ENCODE peak calls at places on chromosomes 2 and 18, in eight cellular contexts. One of them, this sample, is unnamed.

GRCh38 chr2:201180010-201180409 is 2.9 kb upstream of the CASP10 start:
- DNase-seq in prostate gland: no peak
- DNase-seq in IMR-90: no peak
- DNase-seq in AG04449: no peak
- DNase-seq in A549: no peak
- DNase-seq in GM12878: no peak
- DNase-seq in left ventricle myocardium inferior: no peak
- DNase-seq in fibroblast of mammary gland: peak; percentile 8
- DNase-seq in this sample: no peak

GRCh38 chr2:74845217-74845751 is 11.4 kb downstream of the HK2 start:
- DNase-seq in prostate gland: peak; percentile 95
- DNase-seq in IMR-90: peak; percentile 94
- DNase-seq in AG04449: peak; percentile 52
- DNase-seq in A549: peak; percentile 55
- DNase-seq in GM12878: no peak
- DNase-seq in left ventricle myocardium inferior: peak; percentile 69
- DNase-seq in fibroblast of mammary gland: peak; percentile 94
- DNase-seq in this sample: peak; percentile 91

GRCh38 chr2:85705680-85706039 is 11.5 kb downstream of the GNLY start:
- DNase-seq in prostate gland: no peak
- DNase-seq in IMR-90: peak; percentile 99
- DNase-seq in AG04449: peak; percentile 79
- DNase-seq in A549: no peak
- DNase-seq in GM12878: no peak
- DNase-seq in left ventricle myocardium inferior: no peak
- DNase-seq in fibroblast of mammary gland: peak; percentile 99
- DNase-seq in this sample: peak; percentile 65

GRCh38 chr2:127526940-127527804 is 883 bp upstream of the IWS1 start:
- DNase-seq in prostate gland: peak; percentile 71
- DNase-seq in IMR-90: no peak
- DNase-seq in AG04449: no peak
- DNase-seq in A549: peak; percentile 26
- DNase-seq in GM12878: no peak
- DNase-seq in left ventricle myocardium inferior: no peak
- DNase-seq in fibroblast of mammary gland: no peak
- DNase-seq in this sample: no peak

GRCh38 chr2:72959554-72959953 is 42.2 kb downstream of the EMX1 start:
- DNase-seq in prostate gland: no peak
- DNase-seq in IMR-90: no peak
- DNase-seq in AG04449: no peak
- DNase-seq in A549: no peak
- DNase-seq in GM12878: no peak
- DNase-seq in left ventricle myocardium inferior: no peak
- DNase-seq in fibroblast of mammary gland: no peak
- DNase-seq in this sample: no peak

GRCh38 chr2:49936965-49937364 is 782.6 kb upstream of the FSHR start:
- DNase-seq in prostate gland: no peak
- DNase-seq in IMR-90: no peak
- DNase-seq in AG04449: no peak
- DNase-seq in A549: no peak
- DNase-seq in GM12878: no peak
- DNase-seq in left ventricle myocardium inferior: no peak
- DNase-seq in fibroblast of mammary gland: no peak
- DNase-seq in this sample: no peak

GRCh38 chr2:127479219-127479825 is 47.0 kb downstream of the IWS1 start:
- DNase-seq in prostate gland: no peak
- DNase-seq in IMR-90: peak; percentile 73
- DNase-seq in AG04449: no peak
- DNase-seq in A549: peak; percentile 31
- DNase-seq in GM12878: peak; percentile 11
- DNase-seq in left ventricle myocardium inferior: no peak
- DNase-seq in fibroblast of mammary gland: peak; percentile 75
- DNase-seq in this sample: peak; percentile 59

GRCh38 chr18:12989397-12990127 is 1.6 kb upstream of the CEP192 start:
- DNase-seq in prostate gland: no peak
- DNase-seq in IMR-90: no peak
- DNase-seq in AG04449: no peak
- DNase-seq in A549: no peak
- DNase-seq in GM12878: no peak
- DNase-seq in left ventricle myocardium inferior: no peak
- DNase-seq in fibroblast of mammary gland: no peak
- DNase-seq in this sample: no peak

GRCh38 chr18:79962835-79963657 is 1.4 kb upstream of the HSBP1L1 start:
- DNase-seq in prostate gland: no peak
- DNase-seq in IMR-90: no peak
- DNase-seq in AG04449: no peak
- DNase-seq in A549: no peak
- DNase-seq in GM12878: peak; percentile 84
- DNase-seq in left ventricle myocardium inferior: no peak
- DNase-seq in fibroblast of mammary gland: no peak
- DNase-seq in this sample: no peak

GRCh38 chr18:50711401-50711800 is 108.4 kb downstream of the MRO start:
- DNase-seq in prostate gland: no peak
- DNase-seq in IMR-90: no peak
- DNase-seq in AG04449: no peak
- DNase-seq in A549: no peak
- DNase-seq in GM12878: no peak
- DNase-seq in left ventricle myocardium inferior: no peak
- DNase-seq in fibroblast of mammary gland: no peak
- DNase-seq in this sample: no peak

GRCh38 chr2:110804915-110805314 is 72.5 kb downstream of the ACOXL start:
- DNase-seq in prostate gland: no peak
- DNase-seq in IMR-90: no peak
- DNase-seq in AG04449: no peak
- DNase-seq in A549: no peak
- DNase-seq in GM12878: peak; percentile 66
- DNase-seq in left ventricle myocardium inferior: no peak
- DNase-seq in fibroblast of mammary gland: no peak
- DNase-seq in this sample: no peak

GRCh38 chr2:33275689-33276444 is 200.6 kb upstream of the RASGRP3 start:
- DNase-seq in prostate gland: no peak
- DNase-seq in IMR-90: peak; percentile 96
- DNase-seq in AG04449: no peak
- DNase-seq in A549: peak; percentile 93
- DNase-seq in GM12878: no peak
- DNase-seq in left ventricle myocardium inferior: peak; percentile 28
- DNase-seq in fibroblast of mammary gland: peak; percentile 97
- DNase-seq in this sample: peak; percentile 58

GRCh38 chr2:12350821-12351220 is 365.9 kb upstream of the TRIB2 start:
- DNase-seq in prostate gland: no peak
- DNase-seq in IMR-90: no peak
- DNase-seq in AG04449: no peak
- DNase-seq in A549: no peak
- DNase-seq in GM12878: no peak
- DNase-seq in left ventricle myocardium inferior: no peak
- DNase-seq in fibroblast of mammary gland: no peak
- DNase-seq in this sample: no peak

GRCh38 chr2:24833821-24834732 is 40.9 kb downstream of the CENPO start:
- DNase-seq in prostate gland: no peak
- DNase-seq in IMR-90: no peak
- DNase-seq in AG04449: no peak
- DNase-seq in A549: no peak
- DNase-seq in GM12878: no peak
- DNase-seq in left ventricle myocardium inferior: no peak
- DNase-seq in fibroblast of mammary gland: no peak
- DNase-seq in this sample: no peak

GRCh38 chr2:79554899-79555298 is 42.0 kb downstream of the CTNNA2 start:
- DNase-seq in prostate gland: no peak
- DNase-seq in IMR-90: no peak
- DNase-seq in AG04449: no peak
- DNase-seq in A549: no peak
- DNase-seq in GM12878: no peak
- DNase-seq in left ventricle myocardium inferior: no peak
- DNase-seq in fibroblast of mammary gland: no peak
- DNase-seq in this sample: no peak

GRCh38 chr2:104872866-104873688 is 19.2 kb downstream of the POU3F3 start:
- DNase-seq in prostate gland: peak; percentile 56
- DNase-seq in IMR-90: peak; percentile 37
- DNase-seq in AG04449: no peak
- DNase-seq in A549: peak; percentile 70
- DNase-seq in GM12878: no peak
- DNase-seq in left ventricle myocardium inferior: peak; percentile 29
- DNase-seq in fibroblast of mammary gland: peak; percentile 72
- DNase-seq in this sample: peak; percentile 58

GRCh38 chr2:73931531-73932500 is 5.1 kb downstream of the DGUOK start:
- DNase-seq in prostate gland: no peak
- DNase-seq in IMR-90: peak; percentile 69
- DNase-seq in AG04449: no peak
- DNase-seq in A549: no peak
- DNase-seq in GM12878: no peak
- DNase-seq in left ventricle myocardium inferior: no peak
- DNase-seq in fibroblast of mammary gland: peak; percentile 89
- DNase-seq in this sample: peak; percentile 38

GRCh38 chr2:70300771-70301343 is 1.0 kb downstream of the FAM136A start:
- DNase-seq in prostate gland: no peak
- DNase-seq in IMR-90: no peak
- DNase-seq in AG04449: no peak
- DNase-seq in A549: no peak
- DNase-seq in GM12878: no peak
- DNase-seq in left ventricle myocardium inferior: no peak
- DNase-seq in fibroblast of mammary gland: no peak
- DNase-seq in this sample: no peak
- TF ChIP-seq CTCF in prostate gland: no peak
- TF ChIP-seq CTCF in IMR-90: no peak
- TF ChIP-seq CTCF in AG04449: no peak
- TF ChIP-seq CTCF in A549: no peak
- TF ChIP-seq CTCF in GM12878: no peak
- TF ChIP-seq CTCF in left ventricle myocardium inferior: no peak
- TF ChIP-seq CTCF in fibroblast of mammary gland: no peak
- TF ChIP-seq CTCF in this sample: peak; percentile 54

DNA sequence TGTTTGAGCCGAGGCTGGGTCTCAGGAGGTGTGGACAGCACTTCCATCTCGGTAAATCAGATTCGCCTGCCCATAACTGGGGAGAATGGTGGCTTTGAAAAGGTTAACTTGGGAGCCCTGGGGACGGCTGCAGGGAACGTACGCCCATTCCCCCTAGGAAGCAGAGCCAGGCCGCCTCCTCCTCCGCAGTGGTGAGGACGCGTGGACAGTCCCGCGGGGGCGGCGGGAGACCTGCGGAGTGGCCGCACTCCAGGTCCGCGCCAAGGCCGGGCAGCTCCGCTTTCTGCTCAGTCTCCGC is 845 bp upstream of the MYCN start:
- DNase-seq in prostate gland: peak; percentile 52
- DNase-seq in IMR-90: no peak
- DNase-seq in AG04449: no peak
- DNase-seq in A549: peak; percentile 70
- DNase-seq in GM12878: no peak
- DNase-seq in left ventricle myocardium inferior: peak; percentile 66
- DNase-seq in fibroblast of mammary gland: no peak
- DNase-seq in this sample: no peak
- TF ChIP-seq CTCF in prostate gland: no peak
- TF ChIP-seq CTCF in IMR-90: no peak
- TF ChIP-seq CTCF in AG04449: no peak
- TF ChIP-seq CTCF in A549: no peak
- TF ChIP-seq CTCF in GM12878: peak; percentile 45
- TF ChIP-seq CTCF in left ventricle myocardium inferior: peak; percentile 89
- TF ChIP-seq CTCF in fibroblast of mammary gland: no peak
- TF ChIP-seq CTCF in this sample: no peak

GRCh38 chr2:63539416-63540162 is 48.7 kb downstream of the WDPCP start:
- DNase-seq in prostate gland: no peak
- DNase-seq in IMR-90: no peak
- DNase-seq in AG04449: no peak
- DNase-seq in A549: no peak
- DNase-seq in GM12878: no peak
- DNase-seq in left ventricle myocardium inferior: no peak
- DNase-seq in fibroblast of mammary gland: peak; percentile 7
- DNase-seq in this sample: no peak

GRCh38 chr2:63538409-63538808 is 49.9 kb downstream of the WDPCP start:
- DNase-seq in prostate gland: no peak
- DNase-seq in IMR-90: no peak
- DNase-seq in AG04449: no peak
- DNase-seq in A549: no peak
- DNase-seq in GM12878: no peak
- DNase-seq in left ventricle myocardium inferior: no peak
- DNase-seq in fibroblast of mammary gland: no peak
- DNase-seq in this sample: no peak

GRCh38 chr2:63545023-63545422 is 43.3 kb downstream of the WDPCP start:
- DNase-seq in prostate gland: no peak
- DNase-seq in IMR-90: no peak
- DNase-seq in AG04449: no peak
- DNase-seq in A549: no peak
- DNase-seq in GM12878: no peak
- DNase-seq in left ventricle myocardium inferior: no peak
- DNase-seq in fibroblast of mammary gland: no peak
- DNase-seq in this sample: no peak

DNA sequence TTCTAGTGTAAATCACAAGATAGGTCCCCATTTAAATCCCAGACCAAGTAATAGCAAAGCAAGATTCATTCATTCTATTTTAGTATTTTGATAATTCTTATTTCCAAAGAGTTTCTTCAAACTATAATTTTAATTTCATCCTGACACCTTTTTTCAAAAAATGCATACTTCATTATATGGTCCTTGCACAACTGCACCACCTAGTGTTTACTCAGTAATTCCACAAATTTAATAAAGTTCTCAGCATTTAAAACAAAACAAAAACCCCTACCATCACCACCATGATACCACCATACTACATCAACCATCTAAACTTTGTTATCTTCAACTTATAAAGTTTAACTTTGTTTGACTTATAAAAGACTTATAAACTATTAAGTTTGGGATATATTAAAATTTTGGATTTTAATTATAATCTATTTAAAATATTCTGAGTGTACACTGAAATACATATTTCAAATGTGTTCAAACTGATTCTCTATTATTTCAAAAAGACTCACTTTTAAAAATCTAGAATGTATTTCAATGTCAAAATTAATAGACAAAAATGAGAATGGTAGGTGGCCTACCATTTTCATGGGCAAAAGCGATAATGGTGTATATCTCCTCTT is 44.2 kb downstream of the WDPCP start:
- DNase-seq in prostate gland: no peak
- DNase-seq in IMR-90: peak; percentile 2
- DNase-seq in AG04449: no peak
- DNase-seq in A549: peak; percentile 8
- DNase-seq in GM12878: no peak
- DNase-seq in left ventricle myocardium inferior: no peak
- DNase-seq in fibroblast of mammary gland: peak; percentile 27
- DNase-seq in this sample: no peak
- TF ChIP-seq CTCF in prostate gland: no peak
- TF ChIP-seq CTCF in IMR-90: peak; percentile 49
- TF ChIP-seq CTCF in AG04449: peak; percentile 19
- TF ChIP-seq CTCF in A549: peak; percentile 82
- TF ChIP-seq CTCF in GM12878: peak; percentile 45
- TF ChIP-seq CTCF in left ventricle myocardium inferior: peak; percentile 61
- TF ChIP-seq CTCF in fibroblast of mammary gland: peak; percentile 58
- TF ChIP-seq CTCF in this sample: peak; percentile 81

DNA sequence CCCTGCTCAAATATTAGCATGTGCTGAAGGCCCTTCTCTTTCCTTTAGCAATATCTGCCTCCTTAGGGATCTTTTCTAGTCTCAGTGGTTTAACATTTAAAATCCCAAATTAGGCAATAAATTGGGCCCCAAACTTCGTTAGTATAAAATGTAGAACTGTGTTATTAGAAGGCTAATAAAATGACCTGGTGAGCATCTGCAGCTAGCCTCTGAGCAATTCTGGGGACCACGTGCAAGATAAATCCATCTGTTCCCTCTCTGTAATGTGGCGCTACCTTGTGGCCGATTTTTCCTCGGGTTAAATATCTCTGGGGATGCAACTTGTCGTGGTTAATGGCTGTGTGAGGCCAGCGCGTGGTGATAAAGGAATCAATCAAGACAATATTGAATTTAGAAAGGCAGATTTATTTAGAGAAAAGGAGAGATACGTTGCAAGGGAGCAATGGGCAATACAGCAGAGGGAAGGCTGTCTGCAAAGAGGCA is 18.7 kb upstream of the IL36G start:
- DNase-seq in prostate gland: no peak
- DNase-seq in IMR-90: no peak
- DNase-seq in AG04449: no peak
- DNase-seq in A549: no peak
- DNase-seq in GM12878: no peak
- DNase-seq in left ventricle myocardium inferior: no peak
- DNase-seq in fibroblast of mammary gland: no peak
- DNase-seq in this sample: no peak
- TF ChIP-seq CTCF in prostate gland: no peak
- TF ChIP-seq CTCF in IMR-90: no peak
- TF ChIP-seq CTCF in AG04449: no peak
- TF ChIP-seq CTCF in A549: peak; percentile 36
- TF ChIP-seq CTCF in GM12878: no peak
- TF ChIP-seq CTCF in left ventricle myocardium inferior: peak; percentile 7
- TF ChIP-seq CTCF in fibroblast of mammary gland: no peak
- TF ChIP-seq CTCF in this sample: peak; percentile 73

This sample was measured in HFFc6.